ENCODE peak calls at places on chromosomes 11 and 22, in five cellular contexts. One of them, this sample, is unnamed.

GRCh38 chr11:128859563-128860441 is 7.3 kb downstream of the KCNJ1 start:
- DNase-seq in sciatic nerve: peak
- DNase-seq in activated T-helper 1 cell treated with anti-CD3 and anti-CD28 coated beads, Interleukin-2, amount 50 U/mL, for 16 hours: peak
- DNase-seq in NCI-H187 treated with DMSO at 0.1 percent for 48 hours: no peak
- DNase-seq in stomach: peak
- DNase-seq in this sample: no peak

GRCh38 chr22:19419464-19420178 is 11.9 kb downstream of the HIRA start:
- DNase-seq in sciatic nerve: no peak
- DNase-seq in activated T-helper 1 cell treated with anti-CD3 and anti-CD28 coated beads, Interleukin-2, amount 50 U/mL, for 16 hours: no peak
- DNase-seq in NCI-H187 treated with DMSO at 0.1 percent for 48 hours: no peak
- DNase-seq in stomach: no peak
- DNase-seq in this sample: no peak

GRCh38 chr11:104968856-104969776 is 742 bp upstream of the CASP4 start:
- DNase-seq in sciatic nerve: peak
- DNase-seq in activated T-helper 1 cell treated with anti-CD3 and anti-CD28 coated beads, Interleukin-2, amount 50 U/mL, for 16 hours: no peak
- DNase-seq in NCI-H187 treated with DMSO at 0.1 percent for 48 hours: no peak
- DNase-seq in stomach: no peak
- DNase-seq in this sample: no peak

GRCh38 chr11:92707173-92707619 is 262.3 kb upstream of the MTNR1B start:
- DNase-seq in sciatic nerve: no peak
- DNase-seq in activated T-helper 1 cell treated with anti-CD3 and anti-CD28 coated beads, Interleukin-2, amount 50 U/mL, for 16 hours: no peak
- DNase-seq in NCI-H187 treated with DMSO at 0.1 percent for 48 hours: peak
- DNase-seq in stomach: no peak
- DNase-seq in this sample: peak

GRCh38 chr22:44702479-44703219 is 645 bp downstream of the PRR5 start:
- DNase-seq in sciatic nerve: peak
- DNase-seq in activated T-helper 1 cell treated with anti-CD3 and anti-CD28 coated beads, Interleukin-2, amount 50 U/mL, for 16 hours: peak
- DNase-seq in NCI-H187 treated with DMSO at 0.1 percent for 48 hours: no peak
- DNase-seq in stomach: peak
- DNase-seq in this sample: no peak

GRCh38 chr11:61361686-61362541 is at the start of the genes CYB561A3 and TMEM138:
- DNase-seq in sciatic nerve: peak
- DNase-seq in activated T-helper 1 cell treated with anti-CD3 and anti-CD28 coated beads, Interleukin-2, amount 50 U/mL, for 16 hours: peak
- DNase-seq in NCI-H187 treated with DMSO at 0.1 percent for 48 hours: peak
- DNase-seq in stomach: peak
- DNase-seq in this sample: peak

GRCh38 chr11:1541474-1542204 is 30.4 kb downstream of the DUSP8 start:
- DNase-seq in sciatic nerve: no peak
- DNase-seq in activated T-helper 1 cell treated with anti-CD3 and anti-CD28 coated beads, Interleukin-2, amount 50 U/mL, for 16 hours: no peak
- DNase-seq in NCI-H187 treated with DMSO at 0.1 percent for 48 hours: no peak
- DNase-seq in stomach: no peak
- DNase-seq in this sample: no peak

GRCh38 chr11:64788321-64789215 is 10.2 kb upstream of the SF1 start:
- DNase-seq in sciatic nerve: peak
- DNase-seq in activated T-helper 1 cell treated with anti-CD3 and anti-CD28 coated beads, Interleukin-2, amount 50 U/mL, for 16 hours: no peak
- DNase-seq in NCI-H187 treated with DMSO at 0.1 percent for 48 hours: no peak
- DNase-seq in stomach: no peak
- DNase-seq in this sample: no peak

GRCh38 chr11:130220311-130221030 is 60.9 kb downstream of the ST14 start:
- DNase-seq in sciatic nerve: no peak
- DNase-seq in activated T-helper 1 cell treated with anti-CD3 and anti-CD28 coated beads, Interleukin-2, amount 50 U/mL, for 16 hours: no peak
- DNase-seq in NCI-H187 treated with DMSO at 0.1 percent for 48 hours: no peak
- DNase-seq in stomach: no peak
- DNase-seq in this sample: no peak

GRCh38 chr22:38453065-38453672 is 1.8 kb downstream of the KCNJ4 start:
- DNase-seq in sciatic nerve: no peak
- DNase-seq in activated T-helper 1 cell treated with anti-CD3 and anti-CD28 coated beads, Interleukin-2, amount 50 U/mL, for 16 hours: no peak
- DNase-seq in NCI-H187 treated with DMSO at 0.1 percent for 48 hours: no peak
- DNase-seq in stomach: no peak
- DNase-seq in this sample: no peak

GRCh38 chr22:39208013-39208680 is 36.6 kb downstream of the PDGFB start:
- DNase-seq in sciatic nerve: peak
- DNase-seq in activated T-helper 1 cell treated with anti-CD3 and anti-CD28 coated beads, Interleukin-2, amount 50 U/mL, for 16 hours: no peak
- DNase-seq in NCI-H187 treated with DMSO at 0.1 percent for 48 hours: no peak
- DNase-seq in stomach: no peak
- DNase-seq in this sample: no peak

GRCh38 chr11:125934473-125934872 is 11.4 kb upstream of the VSIG10L2 start:
- DNase-seq in sciatic nerve: no peak
- DNase-seq in activated T-helper 1 cell treated with anti-CD3 and anti-CD28 coated beads, Interleukin-2, amount 50 U/mL, for 16 hours: no peak
- DNase-seq in NCI-H187 treated with DMSO at 0.1 percent for 48 hours: no peak
- DNase-seq in stomach: no peak
- DNase-seq in this sample: no peak

GRCh38 chr22:19879248-19879575 is 24.5 kb upstream of the GNB1L start:
- DNase-seq in sciatic nerve: peak
- DNase-seq in activated T-helper 1 cell treated with anti-CD3 and anti-CD28 coated beads, Interleukin-2, amount 50 U/mL, for 16 hours: no peak
- DNase-seq in NCI-H187 treated with DMSO at 0.1 percent for 48 hours: no peak
- DNase-seq in stomach: no peak
- DNase-seq in this sample: no peak

GRCh38 chr11:69423611-69424385 is 57.7 kb upstream of the LINC01488 start:
- DNase-seq in sciatic nerve: no peak
- DNase-seq in activated T-helper 1 cell treated with anti-CD3 and anti-CD28 coated beads, Interleukin-2, amount 50 U/mL, for 16 hours: no peak
- DNase-seq in NCI-H187 treated with DMSO at 0.1 percent for 48 hours: no peak
- DNase-seq in stomach: no peak
- DNase-seq in this sample: no peak

GRCh38 chr11:102254047-102254446 is 63.2 kb upstream of the BIRC3 start:
- DNase-seq in sciatic nerve: no peak
- DNase-seq in activated T-helper 1 cell treated with anti-CD3 and anti-CD28 coated beads, Interleukin-2, amount 50 U/mL, for 16 hours: no peak
- DNase-seq in NCI-H187 treated with DMSO at 0.1 percent for 48 hours: no peak
- DNase-seq in stomach: no peak
- DNase-seq in this sample: no peak